ENCODE peak calls at places on chromosomes 4 and X, in nine cellular contexts. Z, T, E, K, F, R, Y, L and O are unnamed samples.

GRCh38 chr4:13173974-13174373 is 310.2 kb downstream of the RAB28 start:
- DNase-seq in Y (peak), F (no peak), Z (no peak), T (no peak), E (no peak), K (no peak), L (no peak), R (no peak), O (no peak)

GRCh38 chr4:78937837-78938236 is 1.4 kb downstream of the PAQR3 start:
- DNase-seq in T (peak), L (no peak), R (no peak), Y (no peak), Z (no peak), F (no peak), K (no peak), E (peak), O (no peak)

GRCh38 chrX:9912341-9912740 is 54.8 kb upstream of the CLDN34 start:
- DNase-seq in F (no peak), R (no peak), Y (peak), Z (no peak), K (no peak), E (no peak), L (no peak), T (peak), O (no peak)

GRCh38 chr4:186770446-186771175 is 47.0 kb upstream of the FAT1 start:
- DNase-seq in T (no peak), Z (no peak), K (no peak), F (no peak), Y (peak), L (no peak), E (no peak), R (no peak), O (no peak)

GRCh38 chrX:49884290-49884862 is 5.1 kb downstream of the USP27X start:
- DNase-seq in F (peak), K (no peak), T (peak), Z (peak), R (peak), Y (peak), L (peak), E (peak), O (peak)

GRCh38 chr4:84673475-84674230 is 90.7 kb downstream of the CDS1 start:
- DNase-seq in T (no peak), Y (peak), E (no peak), L (no peak), F (no peak), K (no peak), Z (no peak), R (peak), O (no peak)

GRCh38 chr4:176579233-176579632 is 213.5 kb downstream of the VEGFC start:
- DNase-seq in T (peak), E (no peak), K (no peak), F (no peak), Z (no peak), R (no peak), Y (no peak), L (no peak), O (peak)

GRCh38 chrX:136488706-136489105 is 959 bp downstream of the BRS3 start:
- DNase-seq in T (no peak), Y (no peak), F (no peak), Z (no peak), E (no peak), L (no peak), R (no peak), K (no peak), O (no peak)

GRCh38 chrX:121858867-121859647 is 811.6 kb downstream of the GLUD2 start:
- DNase-seq in R (no peak), L (no peak), K (no peak), E (no peak), Z (no peak), Y (no peak), T (no peak), F (no peak), O (no peak)

GRCh38 chr4:38672247-38673071 is 8.5 kb downstream of the KLF3 start:
- DNase-seq in Z (no peak), Y (no peak), E (no peak), R (no peak), K (no peak), T (peak), F (no peak), L (no peak), O (no peak)

GRCh38 chr4:30380404-30380998 is 339.7 kb upstream of the PCDH7 start:
- DNase-seq in Y (peak), Z (no peak), T (peak), F (no peak), K (no peak), L (no peak), E (peak), R (peak), O (peak)

GRCh38 chr4:118755438-118756226 is 70.4 kb downstream of the METTL14 start:
- DNase-seq in E (no peak), R (no peak), Z (no peak), K (no peak), T (no peak), L (no peak), Y (no peak), F (no peak), O (no peak)

GRCh38 chr4:173025131-173025530 is 143.5 kb upstream of the GALNT7 start:
- DNase-seq in E (peak), Y (peak), T (peak), F (no peak), R (peak), K (no peak), Z (peak), L (no peak), O (peak)

GRCh38 chrX:74338852-74339251 is 34.9 kb downstream of the ZCCHC13 start:
- DNase-seq in T (no peak), Y (no peak), L (no peak), F (no peak), K (no peak), E (no peak), Z (no peak), R (no peak), O (no peak)

GRCh38 chrX:54427837-54428424 is 12.3 kb upstream of the TSR2 start:
- DNase-seq in Y (no peak), T (peak), K (no peak), E (no peak), L (no peak), R (no peak), F (no peak), Z (no peak), O (no peak)

GRCh38 chrX:50988649-50989048 is 78.1 kb downstream of the BMP15 start:
- DNase-seq in Z (peak), F (no peak), T (peak), R (no peak), Y (peak), K (no peak), E (peak), L (no peak), O (peak)

GRCh38 chrX:153438522-153438921 is 7.3 kb downstream of the TREX2 start:
- DNase-seq in E (peak), L (no peak), F (no peak), T (peak), K (no peak), Z (peak), Y (peak), R (no peak), O (no peak)

GRCh38 chrX:43693602-43694406 is 37.7 kb downstream of the MAOA start:
- DNase-seq in K (no peak), L (no peak), Z (no peak), T (no peak), R (no peak), Y (no peak), E (no peak), F (no peak), O (no peak)

GRCh38 chr4:87007345-87008181 is 72.8 kb downstream of the AFF1 start:
- DNase-seq in E (peak), F (peak), L (peak), K (no peak), T (peak), Y (peak), Z (peak), R (no peak), O (peak)

GRCh38 chrX:120367390-120368100 is 5.7 kb downstream of the ATP1B4 start:
- DNase-seq in L (no peak), F (no peak), K (no peak), R (no peak), T (no peak), E (no peak), Z (no peak), Y (no peak), O (no peak)